ENCODE peak calls at places on chromosomes 7 and 10, in seven cellular contexts. G is cardiac fibroblast, J is foreskin fibroblast, A is heart right ventricle, H is neural progenitor cell, W is HFFc6, F is tibial nerve. I is an unnamed sample.

GRCh38 chr7:139340808-139341057 is 404 bp upstream of the FMC1 start:
- DNase-seq in G (no peak), J (no peak), A (no peak), H (no peak), W (no peak), F (peak; percentile 58), I (no peak)

GRCh38 chr10:84423729-84424128 is 95.3 kb downstream of the CCSER2 start:
- DNase-seq in G (peak; percentile 38), J (no peak), A (no peak), H (no peak), W (peak; percentile 6), F (no peak), I (no peak)

GRCh38 chr7:65438593-65438992 is 64.9 kb downstream of the ZNF92 start:
- DNase-seq in G (peak; percentile 95), J (peak; percentile 75), A (no peak), H (no peak), W (peak; percentile 90), F (no peak), I (no peak)

GRCh38 chr7:113963356-113963755 is 44.5 kb upstream of the PPP1R3A start:
- DNase-seq in G (no peak), J (no peak), A (no peak), H (no peak), W (no peak), F (no peak), I (no peak)

GRCh38 chr7:17677408-17677807 is 262.9 kb downstream of the SNX13 start:
- DNase-seq in G (peak; percentile 93), J (peak; percentile 53), A (no peak), H (no peak), W (peak; percentile 59), F (no peak), I (no peak)

GRCh38 chr7:151046603-151047573 is 1.4 kb upstream of the ASIC3 start:
- DNase-seq in G (no peak), J (peak; percentile 52), A (no peak), H (no peak), W (peak; percentile 48), F (no peak), I (no peak)

GRCh38 chr7:140375808-140376730 is 22.3 kb downstream of the SLC37A3 start:
- DNase-seq in G (no peak), J (no peak), A (no peak), H (no peak), W (no peak), F (no peak), I (no peak)

GRCh38 chr7:88450874-88451273 is 144.2 kb upstream of the STEAP4 start:
- DNase-seq in G (no peak), J (no peak), A (no peak), H (no peak), W (no peak), F (no peak), I (no peak)

GRCh38 chr7:85621286-85621685 is 434.4 kb upstream of the SEMA3D start:
- DNase-seq in G (no peak), J (no peak), A (no peak), H (no peak), W (no peak), F (no peak), I (no peak)

GRCh38 chr10:58998924-58999713 is 177.3 kb upstream of the PHYHIPL start:
- DNase-seq in G (no peak), J (peak; percentile 20), A (peak; percentile 36), H (no peak), W (no peak), F (peak; percentile 36), I (peak; percentile 49)

GRCh38 chr7:135147341-135147898 is 452 bp upstream of the TMEM140 start:
- DNase-seq in G (peak; percentile 65), J (no peak), A (peak; percentile 61), H (no peak), W (no peak), F (no peak), I (no peak)

GRCh38 chr7:100435401-100436304 is 644 bp downstream of the PPP1R35 start:
- DNase-seq in G (peak; percentile 33), J (peak; percentile 21), A (peak; percentile 29), H (peak; percentile 63), W (no peak), F (no peak), I (peak; percentile 29)

GRCh38 chr10:89032141-89032814 is 41.7 kb downstream of the FAS start:
- DNase-seq in G (peak; percentile 95), J (peak; percentile 79), A (no peak), H (no peak), W (peak; percentile 53), F (no peak), I (peak; percentile 26)

GRCh38 chr7:1798191-1798590 is 128.1 kb downstream of the ELFN1 start:
- DNase-seq in G (no peak), J (no peak), A (no peak), H (no peak), W (no peak), F (no peak), I (no peak)

GRCh38 chr7:1800876-1801275 is 130.8 kb downstream of the ELFN1 start:
- DNase-seq in G (no peak), J (no peak), A (no peak), H (no peak), W (no peak), F (no peak), I (no peak)

DNA sequence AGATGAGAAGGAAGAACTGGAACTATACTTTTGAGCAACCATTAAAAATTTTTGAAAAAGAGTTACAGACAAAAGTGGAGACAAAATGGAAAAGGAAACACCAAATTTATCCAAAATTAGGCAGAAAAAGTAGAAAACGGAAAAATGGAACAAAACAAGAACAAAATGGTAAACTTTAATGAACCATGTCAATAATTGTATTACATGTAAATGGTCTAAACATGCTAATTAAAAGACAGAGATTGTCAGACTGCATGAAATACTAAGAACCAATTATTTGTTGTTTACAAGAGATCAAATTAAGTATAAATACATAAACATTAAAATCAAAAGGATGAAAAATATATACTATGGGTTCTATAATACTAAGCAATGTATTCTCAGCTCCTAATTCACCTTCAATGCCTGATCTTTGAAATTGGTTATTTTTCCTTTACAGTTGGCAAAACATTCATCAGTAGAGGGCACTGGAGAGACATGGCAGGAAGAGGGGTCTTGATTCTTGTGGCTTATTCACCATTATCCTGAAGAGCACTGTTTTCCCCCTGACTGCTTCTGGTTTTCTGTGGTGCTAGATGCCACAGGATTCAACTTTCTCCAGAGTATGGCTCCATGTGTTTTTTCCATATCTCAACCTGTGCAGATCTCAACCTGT is 124.9 kb downstream of the ELFN1 start:
- DNase-seq in G (peak; percentile 21), J (no peak), A (no peak), H (no peak), W (no peak), F (no peak), I (no peak)
- TF ChIP-seq CTCF in G (peak; percentile 31), J (peak; percentile 16), A (no peak), H (peak; percentile 39), W (peak; percentile 61), F (no peak), I (no peak)

DNA sequence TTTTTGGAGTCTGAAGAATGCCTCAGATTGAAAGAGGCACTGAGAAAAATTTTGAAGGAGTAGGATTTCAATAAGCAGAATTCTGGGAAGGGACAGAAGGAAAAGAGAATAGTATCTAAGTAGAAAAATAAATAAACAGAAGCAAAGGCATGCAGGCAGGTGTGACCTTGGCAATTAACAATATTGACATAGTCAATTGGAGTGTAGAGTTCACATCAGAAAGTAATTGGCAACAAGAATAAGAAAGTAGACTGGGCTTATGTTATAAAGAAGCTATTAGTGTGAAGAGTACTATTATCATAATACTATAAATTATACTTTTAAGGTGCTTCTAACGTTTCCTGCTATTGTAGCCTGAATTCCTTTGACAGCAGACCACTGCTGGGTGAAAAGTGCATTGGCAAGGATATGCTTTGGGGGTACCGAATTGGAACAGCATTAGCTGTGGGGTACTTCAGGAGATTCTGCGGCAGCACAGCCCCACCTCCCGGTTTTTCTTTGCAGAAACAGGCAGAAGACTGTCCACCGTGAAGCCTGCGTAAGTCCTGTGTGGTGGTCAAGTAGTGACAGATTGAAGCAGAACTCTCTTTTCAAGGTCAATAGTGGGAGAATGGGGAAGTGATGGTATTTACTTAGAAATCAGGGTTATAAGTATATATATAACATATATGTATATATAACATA is 357.0 kb downstream of the THSD7A start:
- DNase-seq in G (no peak), J (no peak), A (no peak), H (no peak), W (no peak), F (no peak), I (no peak)
- TF ChIP-seq CTCF in G (no peak), J (no peak), A (no peak), H (no peak), W (no peak), F (no peak), I (no peak)

DNA sequence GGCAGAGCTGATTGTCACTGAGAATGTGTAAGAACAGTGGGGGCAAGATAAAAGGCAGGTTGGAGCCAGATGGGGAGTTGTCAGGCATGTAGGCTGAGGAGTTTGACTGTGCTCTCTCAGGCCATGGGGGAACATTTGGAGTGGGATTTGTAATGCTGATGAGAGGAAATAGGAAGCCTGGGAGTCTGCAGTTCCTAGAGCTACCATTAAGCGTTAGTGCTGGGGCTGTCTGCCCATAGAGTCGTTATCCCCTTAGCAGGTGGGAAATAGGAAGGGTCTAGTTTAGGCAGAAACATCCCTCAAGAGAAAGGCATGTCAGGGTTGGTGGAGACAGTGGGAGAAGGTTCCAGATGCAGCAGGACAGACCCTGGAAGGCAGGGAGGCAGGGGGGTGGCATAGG is 75.5 kb downstream of the RPS24 start:
- DNase-seq in G (no peak), J (no peak), A (no peak), H (peak; percentile 14), W (no peak), F (no peak), I (no peak)
- TF ChIP-seq CTCF in G (no peak), J (no peak), A (no peak), H (peak; percentile 10), W (no peak), F (no peak), I (no peak)

GRCh38 chr10:78150756-78151155 is 117.1 kb downstream of the RPS24 start:
- DNase-seq in G (no peak), J (no peak), A (no peak), H (no peak), W (no peak), F (no peak), I (no peak)

DNA sequence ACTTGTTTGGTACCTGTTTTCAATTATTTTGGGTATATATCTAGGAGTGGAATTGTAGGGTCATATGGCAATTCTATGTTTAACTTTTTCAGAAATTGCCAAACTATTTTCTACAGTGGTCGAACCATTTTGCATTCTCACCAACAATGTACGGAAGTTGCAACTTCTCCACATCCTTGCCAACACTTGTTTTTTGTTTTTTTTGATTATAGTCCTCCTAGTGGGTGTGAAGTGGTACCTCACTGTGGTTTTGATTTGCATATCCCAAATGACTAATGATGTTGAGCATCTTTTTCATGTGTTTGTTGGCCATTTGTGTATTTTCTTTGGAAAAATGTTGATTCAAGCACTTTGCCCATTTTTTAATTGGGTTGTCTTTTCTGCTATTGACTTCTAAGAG is 122.1 kb downstream of the RPS24 start:
- DNase-seq in G (no peak), J (no peak), A (no peak), H (no peak), W (no peak), F (no peak), I (no peak)
- TF ChIP-seq CTCF in G (no peak), J (no peak), A (no peak), H (peak; percentile 20), W (peak; percentile 34), F (no peak), I (no peak)

GRCh38 chr10:43338117-43338516 is 33.3 kb upstream of the FXYD4 start:
- DNase-seq in G (no peak), J (no peak), A (no peak), H (no peak), W (no peak), F (no peak), I (no peak)
- TF ChIP-seq CTCF in G (no peak), J (no peak), A (no peak), H (peak; percentile 10), W (no peak), F (no peak), I (no peak)